ENCODE peak calls at places on chromosomes 3 and 15, in ten cellular contexts. M is upper lobe of right lung, O is HFF-Myc, W is heart right ventricle, Y is testis, I is epithelial cell of esophagus, S is AG10803, J is WERI-Rb-1, Q is neural crest cell, V is GM23338. C is an unnamed sample.

GRCh38 chr15:90561344-90562244 is 31.9 kb downstream of the CRTC3 start:
- DNase-seq in O (no peak), S (peak), V (no peak), Y (no peak), J (peak), Q (no peak), W (no peak), I (no peak), M (no peak), C (peak)

GRCh38 chr3:99384596-99384995 is 253.8 kb upstream of the COL8A1 start:
- DNase-seq in Q (no peak), W (no peak), Y (no peak), M (no peak), V (no peak), O (no peak), S (no peak), I (peak), J (no peak), C (no peak)

GRCh38 chr3:101549473-101549872 is 12.2 kb upstream of the TRMT10C start:
- DNase-seq in W (no peak), J (no peak), S (no peak), O (no peak), M (no peak), Q (no peak), I (no peak), V (no peak), Y (no peak), C (no peak)

GRCh38 chr15:33040501-33040900 is 154.0 kb downstream of the FMN1 start:
- DNase-seq in S (no peak), I (no peak), Q (no peak), M (no peak), Y (no peak), W (no peak), O (no peak), V (no peak), J (no peak), C (no peak)

GRCh38 chr3:129560931-129561594 is 18.1 kb downstream of the H1-8 start:
- DNase-seq in S (peak), Y (peak), V (no peak), I (no peak), M (peak), O (no peak), W (peak), J (peak), Q (no peak), C (no peak)

GRCh38 chr3:127440384-127440783 is 150.1 kb downstream of the TPRA1 start:
- DNase-seq in M (peak), Y (peak), W (no peak), O (no peak), V (no peak), Q (no peak), J (no peak), I (no peak), S (no peak), C (no peak)

GRCh38 chr3:41265823-41266273 is 66.5 kb downstream of the CTNNB1 start:
- DNase-seq in O (peak), S (peak), J (no peak), V (no peak), I (no peak), Q (no peak), Y (no peak), M (no peak), W (no peak), C (no peak)

GRCh38 chr3:118986734-118987133 is 47.9 kb downstream of the IGSF11 start:
- DNase-seq in Y (no peak), S (no peak), W (no peak), M (no peak), Q (no peak), O (no peak), J (no peak), V (no peak), I (no peak), C (no peak)

GRCh38 chr3:160022068-160022467 is 33.4 kb downstream of the IL12A start:
- DNase-seq in S (no peak), O (no peak), Y (no peak), W (no peak), M (no peak), J (no peak), V (no peak), Q (no peak), I (no peak), C (no peak)

GRCh38 chr3:181278468-181279238 is 289.1 kb upstream of the DNAJC19 start:
- DNase-seq in I (no peak), M (no peak), S (no peak), Y (no peak), W (no peak), O (no peak), V (peak), J (no peak), Q (no peak), C (no peak)

GRCh38 chr3:80682235-80682634 is 914.4 kb upstream of the ROBO1 start:
- DNase-seq in Q (no peak), O (no peak), J (no peak), W (no peak), V (no peak), I (no peak), S (no peak), M (no peak), Y (no peak), C (no peak)

GRCh38 chr3:80677796-80678195 is 910.0 kb upstream of the ROBO1 start:
- DNase-seq in Y (no peak), S (no peak), J (no peak), O (no peak), V (no peak), M (no peak), W (no peak), I (peak), Q (no peak), C (no peak)

GRCh38 chr3:80675790-80676189 is 908.0 kb upstream of the ROBO1 start:
- DNase-seq in J (no peak), M (no peak), Q (no peak), Y (no peak), V (no peak), O (no peak), I (no peak), S (no peak), W (no peak), C (no peak)

GRCh38 chr3:80676869-80677268 is 909.1 kb upstream of the ROBO1 start:
- DNase-seq in Y (no peak), I (no peak), V (no peak), M (no peak), W (no peak), S (no peak), Q (no peak), J (no peak), O (no peak), C (no peak)
- TF ChIP-seq CTCF in Y (no peak), I (no peak), V (no peak), M (no peak), W (no peak), S (no peak), Q (no peak), J (no peak), O (no peak), C (no peak)

DNA sequence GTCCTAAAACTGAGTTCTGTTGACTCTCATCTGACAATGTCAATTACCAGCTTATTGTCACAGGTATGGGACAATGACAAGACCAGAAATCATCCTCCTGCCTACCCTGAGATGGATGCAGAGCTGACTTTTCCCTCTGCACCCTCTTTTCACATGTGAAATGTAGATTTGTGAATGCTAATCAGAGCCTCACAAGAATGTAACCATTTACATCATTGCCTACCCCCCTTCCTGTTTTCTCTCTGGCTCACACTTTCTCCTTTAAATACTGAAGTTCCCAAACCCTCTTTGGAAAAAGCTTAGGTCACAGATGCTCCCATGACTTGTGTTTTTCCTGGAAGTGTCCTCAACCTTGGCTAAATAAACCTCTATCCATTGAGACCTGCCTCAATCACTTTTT is 228.2 kb downstream of the MYRIP start:
- DNase-seq in V (peak), Y (no peak), M (no peak), O (no peak), J (no peak), S (no peak), W (no peak), Q (no peak), I (no peak), C (no peak)
- TF ChIP-seq CTCF in V (no peak), Y (no peak), M (no peak), O (no peak), J (no peak), S (no peak), W (no peak), Q (no peak), I (no peak), C (no peak)

GRCh38 chr3:24498391-24498790 is 3.7 kb upstream of the THRB start:
- DNase-seq in S (no peak), J (no peak), I (no peak), Q (no peak), W (no peak), M (no peak), Y (no peak), V (peak), O (no peak), C (peak)

GRCh38 chr3:24497942-24498341 is 3.3 kb upstream of the THRB start:
- DNase-seq in S (no peak), I (no peak), O (no peak), W (no peak), J (no peak), Y (no peak), M (no peak), Q (no peak), V (no peak), C (no peak)

GRCh38 chr3:24498796-24499195 is 4.1 kb upstream of the THRB start:
- DNase-seq in V (no peak), Q (no peak), I (no peak), Y (no peak), O (no peak), J (no peak), S (no peak), W (no peak), M (no peak), C (no peak)

GRCh38 chr3:24495334-24495994 is 814 bp upstream of the THRB start:
- DNase-seq in V (peak), W (peak), M (peak), Y (peak), O (no peak), I (peak), Q (peak), J (peak), S (no peak), C (no peak)

DNA sequence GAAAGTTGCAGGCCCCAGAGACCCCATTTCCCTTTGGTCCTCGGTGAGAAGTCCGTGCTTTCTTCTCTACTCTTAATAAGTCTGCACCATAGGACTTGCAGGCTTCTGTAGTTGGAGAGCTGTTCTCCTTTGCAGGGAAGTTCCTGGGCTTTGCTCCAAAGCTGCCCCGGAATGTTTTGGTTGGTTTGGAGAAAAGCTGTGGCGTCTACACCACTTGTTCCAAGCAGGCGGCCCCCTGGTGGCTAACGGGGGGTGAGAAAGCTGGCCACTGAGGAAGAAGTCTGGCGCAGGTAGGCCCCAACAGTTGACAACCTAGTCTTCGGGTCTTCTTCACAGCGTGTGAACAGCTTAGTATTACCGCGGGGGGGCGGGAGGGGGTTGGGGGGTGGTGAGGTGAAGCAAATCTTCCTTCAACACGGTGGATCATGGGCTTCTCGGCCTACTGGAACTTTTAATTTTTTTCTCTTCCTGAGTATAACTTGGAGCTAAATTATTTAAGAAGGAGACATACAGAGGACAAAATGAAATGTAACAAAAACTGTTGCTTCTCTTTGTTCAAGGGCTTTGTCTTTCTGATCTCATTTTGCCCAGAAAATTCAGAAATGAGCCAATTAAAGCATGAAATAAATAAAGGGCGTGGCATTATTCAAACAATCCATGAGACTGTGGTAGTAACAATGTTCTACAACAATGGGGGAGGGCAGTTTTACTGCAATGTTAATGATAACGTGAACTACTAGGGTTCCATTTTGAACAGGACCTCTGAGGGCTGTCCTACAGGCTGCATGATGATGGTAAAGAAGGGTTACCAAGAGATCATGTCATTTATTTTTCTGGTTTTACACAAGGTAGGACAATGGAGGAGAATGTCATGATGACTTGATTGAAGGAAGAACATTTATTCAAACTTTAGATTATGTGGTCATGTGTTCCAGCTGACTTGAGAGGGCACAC is 2.2 kb upstream of the THRB start:
- DNase-seq in S (peak), J (peak), Q (peak), V (peak), Y (peak), O (peak), M (peak), W (peak), I (peak), C (no peak)
- TF ChIP-seq CTCF in S (peak), J (peak), Q (peak), V (peak), Y (peak), O (peak), M (peak), W (peak), I (peak), C (no peak)

GRCh38 chr15:64856429-64857145 is 14.9 kb downstream of the PLEKHO2 start:
- DNase-seq in V (no peak), I (no peak), M (no peak), S (peak), J (no peak), W (peak), O (no peak), Q (peak), Y (peak), C (no peak)
- TF ChIP-seq CTCF in V (no peak), I (no peak), M (no peak), S (peak), J (no peak), W (no peak), O (no peak), Q (no peak), Y (no peak), C (no peak)

C was measured in activated CD8-positive, alpha-beta T cell treated with anti-CD3 and anti-CD28 coated beads for 36 hours.